ENCODE peak calls at places on chromosomes 16 and 17, in seven cellular contexts. F is tibial artery; K is effector CD4-positive, alpha-beta T cell; T is mucosa of gallbladder; E is mammary epithelial cell; M is ELR; S is left ventricle myocardium superior. P is an unnamed sample.

GRCh38 chr17:30241051-30241450 is 5.6 kb upstream of the SLC6A4 start:
- DNase-seq in F (no peak), K (no peak), T (no peak), E (no peak), M (no peak), S (no peak), P (no peak)

GRCh38 chr17:31564883-31565297 is 173.4 kb downstream of the RAB11FIP4 start:
- DNase-seq in F (no peak), K (no peak), T (no peak), E (peak), M (peak), S (peak), P (no peak)

GRCh38 chr17:4599505-4600281 is 15.4 kb downstream of the SMTNL2 start:
- DNase-seq in F (no peak), K (no peak), T (peak), E (no peak), M (no peak), S (peak), P (peak)

GRCh38 chr17:75639771-75640555 is 6.7 kb downstream of the SMIM5 start:
- DNase-seq in F (no peak), K (no peak), T (peak), E (no peak), M (no peak), S (no peak), P (peak)

GRCh38 chr16:456891-457483 is 31.5 kb downstream of the RAB11FIP3 start:
- DNase-seq in F (peak), K (no peak), T (no peak), E (no peak), M (no peak), S (no peak), P (no peak)

GRCh38 chr16:28068976-28069375 is 5.5 kb upstream of the GSG1L start:
- DNase-seq in F (no peak), K (no peak), T (no peak), E (no peak), M (no peak), S (no peak), P (no peak)

GRCh38 chr17:77391668-77392375 is 251.1 kb downstream of the SEC14L1 start:
- DNase-seq in F (peak), K (no peak), T (peak), E (peak), M (peak), S (peak), P (no peak)

GRCh38 chr17:37787055-37787720 is 42.3 kb upstream of the HNF1B start:
- DNase-seq in F (no peak), K (no peak), T (peak), E (no peak), M (no peak), S (no peak), P (peak)

GRCh38 chr17:61757168-61757567 is 106.2 kb downstream of the BRIP1 start:
- DNase-seq in F (no peak), K (no peak), T (no peak), E (no peak), M (no peak), S (no peak), P (no peak)

GRCh38 chr17:59492091-59492451 is 73.3 kb upstream of the DHX40 start:
- DNase-seq in F (no peak), K (no peak), T (no peak), E (no peak), M (no peak), S (no peak), P (no peak)

GRCh38 chr16:1428511-1428910 is 2.4 kb upstream of the PERCC1 start:
- DNase-seq in F (no peak), K (no peak), T (no peak), E (no peak), M (peak), S (peak), P (peak)

GRCh38 chr17:8484465-8484864 is 48.8 kb downstream of the NDEL1 start:
- DNase-seq in F (no peak), K (no peak), T (no peak), E (no peak), M (no peak), S (no peak), P (no peak)

GRCh38 chr17:29412780-29413565 is 22.8 kb downstream of the TAOK1 start:
- DNase-seq in F (no peak), K (no peak), T (no peak), E (peak), M (peak), S (no peak), P (no peak)

GRCh38 chr17:332558-333322 is 19.9 kb downstream of the RPH3AL start:
- DNase-seq in F (peak), K (no peak), T (no peak), E (peak), M (no peak), S (peak), P (peak)

GRCh38 chr17:80529904-80530292 is 14.7 kb upstream of the RPTOR start:
- DNase-seq in F (no peak), K (no peak), T (no peak), E (no peak), M (no peak), S (no peak), P (no peak)

GRCh38 chr17:50149099-50149424 is 1.4 kb downstream of the PPP1R9B start:
- DNase-seq in F (no peak), K (no peak), T (no peak), E (no peak), M (peak), S (no peak), P (no peak)

GRCh38 chr16:82699711-82700495 is 73.1 kb downstream of the CDH13 start:
- DNase-seq in F (peak), K (no peak), T (no peak), E (peak), M (peak), S (no peak), P (no peak)

GRCh38 chr17:65559802-65560627 is 1.4 kb downstream of the AXIN2 start:
- DNase-seq in F (peak), K (no peak), T (no peak), E (no peak), M (peak), S (peak), P (peak)

GRCh38 chr17:17205368-17206148 is 575 bp downstream of the PLD6 start:
- DNase-seq in F (peak), K (peak), T (peak), E (peak), M (peak), S (peak), P (peak)

GRCh38 chr17:376936-377863 is 24.6 kb upstream of the RPH3AL start:
- DNase-seq in F (no peak), K (no peak), T (no peak), E (no peak), M (no peak), S (peak), P (no peak)

GRCh38 chr17:27994586-27994985 is 47.9 kb upstream of the NLK start:
- DNase-seq in F (no peak), K (no peak), T (no peak), E (no peak), M (no peak), S (no peak), P (no peak)

GRCh38 chr16:82629441-82630027 is 2.8 kb downstream of the CDH13 start:
- DNase-seq in F (no peak), K (no peak), T (no peak), E (peak), M (peak), S (no peak), P (no peak)

GRCh38 chr17:29376667-29377268 is 13.4 kb upstream of the TAOK1 start:
- DNase-seq in F (no peak), K (no peak), T (peak), E (peak), M (peak), S (no peak), P (no peak)

GRCh38 chr16:88570691-88571092 is 489 bp downstream of the ZC3H18 start:
- DNase-seq in F (no peak), K (peak), T (no peak), E (peak), M (peak), S (no peak), P (no peak)

GRCh38 chr17:43468746-43469544 is 14.8 kb upstream of the DHX8 start:
- DNase-seq in F (no peak), K (no peak), T (no peak), E (peak), M (peak), S (no peak), P (no peak)

GRCh38 chr17:34958438-34958837 is 2.8 kb downstream of the CCT6B start:
- DNase-seq in F (no peak), K (no peak), T (no peak), E (no peak), M (no peak), S (no peak), P (no peak)

GRCh38 chr17:82884923-82885322 is 45.1 kb upstream of the ZNF750 start:
- DNase-seq in F (no peak), K (no peak), T (no peak), E (no peak), M (no peak), S (no peak), P (peak)

GRCh38 chr17:2855063-2855600 is 58.9 kb downstream of the RAP1GAP2 start:
- DNase-seq in F (no peak), K (no peak), T (no peak), E (peak), M (no peak), S (no peak), P (no peak)

GRCh38 chr17:14575349-14575966 is 274.6 kb downstream of the HS3ST3B1 start:
- DNase-seq in F (no peak), K (no peak), T (no peak), E (peak), M (no peak), S (no peak), P (no peak)

GRCh38 chr17:72561680-72562079 is 440.9 kb downstream of the SOX9 start:
- DNase-seq in F (no peak), K (no peak), T (no peak), E (no peak), M (no peak), S (no peak), P (no peak)

GRCh38 chr16:61233718-61234117 is 802.5 kb downstream of the CDH8 start:
- DNase-seq in F (no peak), K (no peak), T (no peak), E (no peak), M (no peak), S (no peak), P (no peak)

GRCh38 chr17:82003411-82004381 is 19.0 kb downstream of the CENPX start:
- DNase-seq in F (peak), K (no peak), T (peak), E (peak), M (peak), S (peak), P (peak)

GRCh38 chr17:67532326-67532871 is 155.3 kb downstream of the PITPNC1 start:
- DNase-seq in F (no peak), K (no peak), T (no peak), E (no peak), M (no peak), S (no peak), P (no peak)

GRCh38 chr16:85872666-85873561 is 26.0 kb upstream of the IRF8 start:
- DNase-seq in F (peak), K (no peak), T (no peak), E (no peak), M (no peak), S (no peak), P (no peak)

GRCh38 chr16:19486744-19487325 is 35.1 kb downstream of the GDE1 start:
- DNase-seq in F (no peak), K (no peak), T (no peak), E (no peak), M (peak), S (no peak), P (no peak)

GRCh38 chr17:81246343-81246670 is 7.2 kb downstream of the NDUFAF8 start:
- DNase-seq in F (no peak), K (no peak), T (no peak), E (no peak), M (no peak), S (no peak), P (peak)

GRCh38 chr17:49031965-49032928 is 35.1 kb downstream of the IGF2BP1 start:
- DNase-seq in F (no peak), K (peak), T (peak), E (peak), M (peak), S (no peak), P (no peak)

GRCh38 chr17:48883171-48883570 is 9.4 kb upstream of the ATP5MC1 start:
- DNase-seq in F (no peak), K (no peak), T (no peak), E (no peak), M (no peak), S (no peak), P (no peak)

GRCh38 chr17:67156269-67157199 is 88.5 kb downstream of the HELZ start:
- DNase-seq in F (no peak), K (no peak), T (no peak), E (peak), M (peak), S (no peak), P (no peak)

P was measured in kidney.